ENCODE peak calls at places on chromosomes 16 and 17, in five cellular contexts. One of them, this sample, is unnamed.

GRCh38 chr16:57539072-57539796 is 2.9 kb upstream of the CCDC102A start:
- DNase-seq in aorta: no peak
- DNase-seq in heart left ventricle: no peak
- DNase-seq in neural progenitor cell: no peak
- DNase-seq in IMR-90: no peak
- DNase-seq in this sample: no peak

GRCh38 chr17:51764387-51764971 is 394.0 kb downstream of the CA10 start:
- DNase-seq in aorta: no peak
- DNase-seq in heart left ventricle: peak
- DNase-seq in neural progenitor cell: peak
- DNase-seq in IMR-90: peak
- DNase-seq in this sample: no peak

GRCh38 chr16:48317614-48318013 is 67.6 kb downstream of the SIAH1 start:
- DNase-seq in aorta: no peak
- DNase-seq in heart left ventricle: no peak
- DNase-seq in neural progenitor cell: no peak
- DNase-seq in IMR-90: peak
- DNase-seq in this sample: no peak

GRCh38 chr17:75673487-75673886 is 6.3 kb downstream of the SAP30BP start:
- DNase-seq in aorta: no peak
- DNase-seq in heart left ventricle: no peak
- DNase-seq in neural progenitor cell: no peak
- DNase-seq in IMR-90: no peak
- DNase-seq in this sample: no peak

GRCh38 chr17:45052052-45052772 is 780 bp upstream of the DCAKD start:
- DNase-seq in aorta: peak
- DNase-seq in heart left ventricle: peak
- DNase-seq in neural progenitor cell: peak
- DNase-seq in IMR-90: no peak
- DNase-seq in this sample: peak

GRCh38 chr17:41140360-41141132 is at the start of gene KRTAP4-6:
- DNase-seq in aorta: no peak
- DNase-seq in heart left ventricle: no peak
- DNase-seq in neural progenitor cell: no peak
- DNase-seq in IMR-90: peak
- DNase-seq in this sample: no peak

GRCh38 chr16:53504665-53505064 is 1.7 kb upstream of the AKTIP start:
- DNase-seq in aorta: peak
- DNase-seq in heart left ventricle: peak
- DNase-seq in neural progenitor cell: no peak
- DNase-seq in IMR-90: peak
- DNase-seq in this sample: no peak

GRCh38 chr17:57021226-57021940 is 43.5 kb downstream of the SCPEP1 start:
- DNase-seq in aorta: no peak
- DNase-seq in heart left ventricle: no peak
- DNase-seq in neural progenitor cell: no peak
- DNase-seq in IMR-90: no peak
- DNase-seq in this sample: no peak

GRCh38 chr16:987846-988245 is 6.3 kb downstream of the SOX8 start:
- DNase-seq in aorta: peak
- DNase-seq in heart left ventricle: no peak
- DNase-seq in neural progenitor cell: no peak
- DNase-seq in IMR-90: no peak
- DNase-seq in this sample: no peak

GRCh38 chr17:78933959-78934568 is 8.9 kb upstream of the TIMP2 start:
- DNase-seq in aorta: peak
- DNase-seq in heart left ventricle: peak
- DNase-seq in neural progenitor cell: peak
- DNase-seq in IMR-90: peak
- DNase-seq in this sample: peak

GRCh38 chr17:42221886-42222745 is 27.8 kb upstream of the GHDC start:
- DNase-seq in aorta: no peak
- DNase-seq in heart left ventricle: no peak
- DNase-seq in neural progenitor cell: peak
- DNase-seq in IMR-90: peak
- DNase-seq in this sample: no peak

GRCh38 chr17:2689411-2690164 is 22.0 kb downstream of the CLUH start:
- DNase-seq in aorta: peak
- DNase-seq in heart left ventricle: peak
- DNase-seq in neural progenitor cell: no peak
- DNase-seq in IMR-90: no peak
- DNase-seq in this sample: peak

GRCh38 chr17:2684549-2684948 is 27.0 kb downstream of the CLUH start:
- DNase-seq in aorta: no peak
- DNase-seq in heart left ventricle: no peak
- DNase-seq in neural progenitor cell: peak
- DNase-seq in IMR-90: no peak
- DNase-seq in this sample: no peak

GRCh38 chr17:2685696-2686095 is 25.9 kb downstream of the CLUH start:
- DNase-seq in aorta: no peak
- DNase-seq in heart left ventricle: peak
- DNase-seq in neural progenitor cell: no peak
- DNase-seq in IMR-90: no peak
- DNase-seq in this sample: peak

GRCh38 chr17:2688351-2689342 is 22.9 kb downstream of the CLUH start:
- DNase-seq in aorta: peak
- DNase-seq in heart left ventricle: peak
- DNase-seq in neural progenitor cell: no peak
- DNase-seq in IMR-90: no peak
- DNase-seq in this sample: peak

GRCh38 chr17:2687074-2687418 is 24.5 kb downstream of the CLUH start:
- DNase-seq in aorta: no peak
- DNase-seq in heart left ventricle: no peak
- DNase-seq in neural progenitor cell: no peak
- DNase-seq in IMR-90: no peak
- DNase-seq in this sample: no peak
- H3K27ac ChIP-seq in aorta: no peak
- H3K27ac ChIP-seq in heart left ventricle: peak
- H3K27ac ChIP-seq in neural progenitor cell: peak
- H3K27ac ChIP-seq in IMR-90: peak
- H3K27ac ChIP-seq in this sample: peak

GRCh38 chr16:89864421-89864820 is 9.0 kb upstream of the TCF25 start:
- DNase-seq in aorta: no peak
- DNase-seq in heart left ventricle: no peak
- DNase-seq in neural progenitor cell: no peak
- DNase-seq in IMR-90: peak
- DNase-seq in this sample: no peak

GRCh38 chr16:89863741-89864391 is 9.5 kb upstream of the TCF25 start:
- DNase-seq in aorta: no peak
- DNase-seq in heart left ventricle: peak
- DNase-seq in neural progenitor cell: no peak
- DNase-seq in IMR-90: peak
- DNase-seq in this sample: peak

GRCh38 chr16:89861648-89862047 is 11.7 kb upstream of the TCF25 start:
- DNase-seq in aorta: no peak
- DNase-seq in heart left ventricle: no peak
- DNase-seq in neural progenitor cell: no peak
- DNase-seq in IMR-90: no peak
- DNase-seq in this sample: no peak

GRCh38 chr16:89860747-89861304 is 12.6 kb upstream of the TCF25 start:
- DNase-seq in aorta: peak
- DNase-seq in heart left ventricle: peak
- DNase-seq in neural progenitor cell: peak
- DNase-seq in IMR-90: peak
- DNase-seq in this sample: peak

DNA sequence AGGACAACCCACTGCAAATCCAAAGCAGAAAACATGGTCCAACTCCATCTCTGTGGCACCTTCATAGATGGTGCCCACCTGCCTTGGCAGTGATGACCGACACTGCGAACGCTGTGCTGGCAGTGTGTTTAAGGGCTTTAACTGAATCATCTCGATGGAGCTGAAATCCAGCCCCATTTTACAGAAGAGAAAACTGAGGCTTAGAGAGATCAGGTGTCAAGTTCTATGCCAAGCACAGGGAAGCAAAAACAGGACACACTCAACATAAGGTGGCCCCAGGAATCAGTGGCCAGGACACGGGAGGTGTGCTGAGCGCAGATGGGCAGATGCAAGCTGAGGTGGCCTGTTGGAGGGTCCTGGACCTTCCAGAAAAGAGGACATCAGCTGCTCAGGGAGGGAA is 10.7 kb upstream of the TCF25 start:
- DNase-seq in aorta: no peak
- DNase-seq in heart left ventricle: no peak
- DNase-seq in neural progenitor cell: no peak
- DNase-seq in IMR-90: no peak
- DNase-seq in this sample: no peak
- H3K27ac ChIP-seq in aorta: no peak
- H3K27ac ChIP-seq in heart left ventricle: peak
- H3K27ac ChIP-seq in neural progenitor cell: no peak
- H3K27ac ChIP-seq in IMR-90: no peak
- H3K27ac ChIP-seq in this sample: peak

GRCh38 chr16:74923766-74924460 is 61.0 kb downstream of the WDR59 start:
- DNase-seq in aorta: no peak
- DNase-seq in heart left ventricle: no peak
- DNase-seq in neural progenitor cell: no peak
- DNase-seq in IMR-90: no peak
- DNase-seq in this sample: no peak
- H3K27ac ChIP-seq in aorta: no peak
- H3K27ac ChIP-seq in heart left ventricle: no peak
- H3K27ac ChIP-seq in neural progenitor cell: no peak
- H3K27ac ChIP-seq in IMR-90: no peak
- H3K27ac ChIP-seq in this sample: no peak

GRCh38 chr17:74516561-74516960 is 14.7 kb downstream of the CD300LB start:
- DNase-seq in aorta: no peak
- DNase-seq in heart left ventricle: no peak
- DNase-seq in neural progenitor cell: no peak
- DNase-seq in IMR-90: no peak
- DNase-seq in this sample: no peak

GRCh38 chr17:74513987-74514631 is 17.2 kb downstream of the CD300LB start:
- DNase-seq in aorta: no peak
- DNase-seq in heart left ventricle: no peak
- DNase-seq in neural progenitor cell: peak
- DNase-seq in IMR-90: peak
- DNase-seq in this sample: no peak

GRCh38 chr17:74512624-74513084 is 18.6 kb downstream of the CD300LB start:
- DNase-seq in aorta: peak
- DNase-seq in heart left ventricle: no peak
- DNase-seq in neural progenitor cell: no peak
- DNase-seq in IMR-90: no peak
- DNase-seq in this sample: no peak

GRCh38 chr17:74515941-74516340 is 15.3 kb downstream of the CD300LB start:
- DNase-seq in aorta: no peak
- DNase-seq in heart left ventricle: no peak
- DNase-seq in neural progenitor cell: no peak
- DNase-seq in IMR-90: no peak
- DNase-seq in this sample: no peak

GRCh38 chr17:74514632-74515035 is 16.6 kb downstream of the CD300LB start:
- DNase-seq in aorta: no peak
- DNase-seq in heart left ventricle: no peak
- DNase-seq in neural progenitor cell: no peak
- DNase-seq in IMR-90: no peak
- DNase-seq in this sample: no peak
- H3K27ac ChIP-seq in aorta: no peak
- H3K27ac ChIP-seq in heart left ventricle: no peak
- H3K27ac ChIP-seq in neural progenitor cell: no peak
- H3K27ac ChIP-seq in IMR-90: no peak
- H3K27ac ChIP-seq in this sample: no peak

GRCh38 chr16:86061318-86061695 is 162.3 kb downstream of the IRF8 start:
- DNase-seq in aorta: no peak
- DNase-seq in heart left ventricle: no peak
- DNase-seq in neural progenitor cell: no peak
- DNase-seq in IMR-90: no peak
- DNase-seq in this sample: no peak

GRCh38 chr16:86061771-86062170 is 162.8 kb downstream of the IRF8 start:
- DNase-seq in aorta: no peak
- DNase-seq in heart left ventricle: no peak
- DNase-seq in neural progenitor cell: no peak
- DNase-seq in IMR-90: no peak
- DNase-seq in this sample: no peak

GRCh38 chr16:86062271-86062965 is 163.5 kb downstream of the IRF8 start:
- DNase-seq in aorta: peak
- DNase-seq in heart left ventricle: no peak
- DNase-seq in neural progenitor cell: no peak
- DNase-seq in IMR-90: no peak
- DNase-seq in this sample: no peak

GRCh38 chr16:86060381-86061317 is 161.7 kb downstream of the IRF8 start:
- DNase-seq in aorta: no peak
- DNase-seq in heart left ventricle: no peak
- DNase-seq in neural progenitor cell: no peak
- DNase-seq in IMR-90: no peak
- DNase-seq in this sample: no peak

DNA sequence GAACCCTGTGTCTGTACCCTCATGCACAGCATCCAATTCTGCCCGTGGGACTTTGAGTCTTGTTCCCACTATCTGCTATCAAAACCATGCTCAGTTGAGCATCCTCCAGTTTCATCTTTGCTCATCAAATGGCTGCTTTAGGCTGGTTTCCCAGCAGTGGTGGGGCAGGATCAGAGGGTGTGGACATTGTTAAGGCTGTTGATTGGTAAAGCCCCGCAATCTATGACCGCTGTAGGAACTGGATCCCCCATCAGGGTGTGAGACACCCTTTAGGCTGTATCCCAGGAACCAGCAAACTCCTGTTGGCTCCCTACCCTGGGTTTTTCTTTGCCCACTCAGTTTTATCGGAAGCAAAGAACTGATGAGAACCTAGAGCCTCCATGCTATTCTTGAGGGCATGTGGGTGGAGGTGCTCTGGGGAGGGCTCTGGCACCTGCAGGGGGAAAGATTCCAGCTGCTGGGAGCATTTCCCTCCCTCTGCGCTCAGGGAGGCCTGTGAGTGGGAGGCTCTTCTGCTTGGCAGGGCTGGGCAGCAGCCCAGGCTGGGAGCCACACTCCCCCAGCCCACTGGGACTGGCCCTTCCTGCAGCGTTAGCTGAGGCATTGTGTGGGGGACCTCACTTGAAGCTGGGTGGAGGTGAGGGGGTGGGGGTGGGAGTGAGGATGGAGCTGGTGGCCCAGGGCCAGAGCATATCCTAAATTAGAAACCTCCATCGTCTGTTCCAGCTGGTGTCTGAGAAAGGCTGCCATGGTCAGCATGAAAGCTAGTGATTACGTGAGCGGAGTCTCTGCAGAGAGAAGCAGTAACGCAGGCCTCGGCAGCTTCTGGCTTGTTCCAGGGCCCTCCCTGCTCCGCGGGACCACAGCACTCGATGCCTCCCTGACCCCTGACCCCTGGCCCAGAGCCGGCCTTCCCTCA is 160.6 kb downstream of the IRF8 start:
- DNase-seq in aorta: no peak
- DNase-seq in heart left ventricle: peak
- DNase-seq in neural progenitor cell: no peak
- DNase-seq in IMR-90: peak
- DNase-seq in this sample: peak
- H3K27ac ChIP-seq in aorta: no peak
- H3K27ac ChIP-seq in heart left ventricle: peak
- H3K27ac ChIP-seq in neural progenitor cell: no peak
- H3K27ac ChIP-seq in IMR-90: no peak
- H3K27ac ChIP-seq in this sample: peak